ENCODE peak calls at places on chromosomes 2 and 18, in eight cellular contexts. One of them, this sample, is unnamed.

GRCh38 chr2:240141736-240142135 is 1.3 kb upstream of the OTOS start:
- DNase-seq in CD8-positive, alpha-beta T cell: no peak
- DNase-seq in A549: no peak
- DNase-seq in mucosa of descending colon: peak
- DNase-seq in Caco-2: no peak
- DNase-seq in osteoblast: peak
- DNase-seq in heart left ventricle: no peak
- DNase-seq in foreskin fibroblast: no peak
- DNase-seq in this sample: no peak

GRCh38 chr2:137857871-137858270 is 106.4 kb upstream of the HNMT start:
- DNase-seq in A549: no peak
- DNase-seq in osteoblast: no peak
- DNase-seq in heart left ventricle: no peak
- DNase-seq in Caco-2: peak
- DNase-seq in CD8-positive, alpha-beta T cell: no peak
- DNase-seq in foreskin fibroblast: no peak
- DNase-seq in mucosa of descending colon: no peak
- DNase-seq in this sample: no peak

GRCh38 chr2:199739413-199740110 is 111.4 kb downstream of the FTCDNL1 start:
- DNase-seq in mucosa of descending colon: peak
- DNase-seq in heart left ventricle: peak
- DNase-seq in osteoblast: peak
- DNase-seq in foreskin fibroblast: peak
- DNase-seq in Caco-2: peak
- DNase-seq in A549: peak
- DNase-seq in CD8-positive, alpha-beta T cell: peak
- DNase-seq in this sample: no peak

GRCh38 chr2:166351319-166351718 is 24.4 kb downstream of the SCN9A start:
- DNase-seq in foreskin fibroblast: peak
- DNase-seq in A549: no peak
- DNase-seq in CD8-positive, alpha-beta T cell: no peak
- DNase-seq in mucosa of descending colon: no peak
- DNase-seq in osteoblast: peak
- DNase-seq in heart left ventricle: no peak
- DNase-seq in Caco-2: no peak
- DNase-seq in this sample: no peak

GRCh38 chr2:150133623-150134022 is 353.8 kb downstream of the RND3 start:
- DNase-seq in mucosa of descending colon: no peak
- DNase-seq in A549: peak
- DNase-seq in osteoblast: peak
- DNase-seq in Caco-2: peak
- DNase-seq in foreskin fibroblast: peak
- DNase-seq in CD8-positive, alpha-beta T cell: no peak
- DNase-seq in heart left ventricle: no peak
- DNase-seq in this sample: peak

GRCh38 chr2:120734930-120735611 is 597 bp upstream of the GLI2 start:
- DNase-seq in CD8-positive, alpha-beta T cell: no peak
- DNase-seq in heart left ventricle: no peak
- DNase-seq in Caco-2: no peak
- DNase-seq in osteoblast: no peak
- DNase-seq in A549: no peak
- DNase-seq in foreskin fibroblast: peak
- DNase-seq in mucosa of descending colon: no peak
- DNase-seq in this sample: no peak

GRCh38 chr18:58176915-58177717 is 133.1 kb downstream of the NEDD4L start:
- DNase-seq in mucosa of descending colon: no peak
- DNase-seq in CD8-positive, alpha-beta T cell: no peak
- DNase-seq in foreskin fibroblast: peak
- DNase-seq in osteoblast: peak
- DNase-seq in heart left ventricle: no peak
- DNase-seq in A549: peak
- DNase-seq in Caco-2: no peak
- DNase-seq in this sample: peak

GRCh38 chr2:205692095-205692494 is 9.8 kb downstream of the NRP2 start:
- DNase-seq in foreskin fibroblast: peak
- DNase-seq in mucosa of descending colon: no peak
- DNase-seq in Caco-2: no peak
- DNase-seq in A549: no peak
- DNase-seq in CD8-positive, alpha-beta T cell: no peak
- DNase-seq in heart left ventricle: no peak
- DNase-seq in osteoblast: no peak
- DNase-seq in this sample: no peak

GRCh38 chr2:68807821-68808266 is 63.4 kb downstream of the BMP10 start:
- DNase-seq in CD8-positive, alpha-beta T cell: no peak
- DNase-seq in osteoblast: no peak
- DNase-seq in heart left ventricle: no peak
- DNase-seq in mucosa of descending colon: no peak
- DNase-seq in Caco-2: no peak
- DNase-seq in foreskin fibroblast: peak
- DNase-seq in A549: no peak
- DNase-seq in this sample: no peak

GRCh38 chr2:20599861-20600461 is 50.9 kb downstream of the HS1BP3 start:
- DNase-seq in A549: no peak
- DNase-seq in CD8-positive, alpha-beta T cell: no peak
- DNase-seq in Caco-2: peak
- DNase-seq in foreskin fibroblast: no peak
- DNase-seq in osteoblast: no peak
- DNase-seq in mucosa of descending colon: no peak
- DNase-seq in heart left ventricle: no peak
- DNase-seq in this sample: no peak

GRCh38 chr2:240437181-240437860 is 1.9 kb downstream of the GPC1 start:
- DNase-seq in foreskin fibroblast: no peak
- DNase-seq in osteoblast: peak
- DNase-seq in mucosa of descending colon: peak
- DNase-seq in heart left ventricle: peak
- DNase-seq in Caco-2: no peak
- DNase-seq in A549: no peak
- DNase-seq in CD8-positive, alpha-beta T cell: no peak
- DNase-seq in this sample: no peak

GRCh38 chr18:54119524-54120019 is 104.9 kb downstream of the MBD2 start:
- DNase-seq in osteoblast: no peak
- DNase-seq in CD8-positive, alpha-beta T cell: no peak
- DNase-seq in foreskin fibroblast: peak
- DNase-seq in mucosa of descending colon: no peak
- DNase-seq in A549: peak
- DNase-seq in heart left ventricle: no peak
- DNase-seq in Caco-2: no peak
- DNase-seq in this sample: peak

GRCh38 chr2:9807056-9807455 is 36.2 kb upstream of the TAF1B start:
- DNase-seq in Caco-2: no peak
- DNase-seq in heart left ventricle: no peak
- DNase-seq in foreskin fibroblast: no peak
- DNase-seq in mucosa of descending colon: no peak
- DNase-seq in A549: no peak
- DNase-seq in CD8-positive, alpha-beta T cell: no peak
- DNase-seq in osteoblast: peak
- DNase-seq in this sample: no peak

GRCh38 chr2:224837066-224837465 is 120.9 kb upstream of the CCDC195 start:
- DNase-seq in Caco-2: no peak
- DNase-seq in CD8-positive, alpha-beta T cell: no peak
- DNase-seq in A549: no peak
- DNase-seq in osteoblast: no peak
- DNase-seq in heart left ventricle: no peak
- DNase-seq in foreskin fibroblast: no peak
- DNase-seq in mucosa of descending colon: no peak
- DNase-seq in this sample: no peak

GRCh38 chr2:156118753-156119416 is 213.6 kb downstream of the NR4A2 start:
- DNase-seq in foreskin fibroblast: no peak
- DNase-seq in heart left ventricle: no peak
- DNase-seq in mucosa of descending colon: no peak
- DNase-seq in CD8-positive, alpha-beta T cell: no peak
- DNase-seq in A549: no peak
- DNase-seq in Caco-2: no peak
- DNase-seq in osteoblast: no peak
- DNase-seq in this sample: no peak

GRCh38 chr2:69567909-69568300 is 75.6 kb downstream of the AAK1 start:
- DNase-seq in heart left ventricle: no peak
- DNase-seq in CD8-positive, alpha-beta T cell: no peak
- DNase-seq in Caco-2: no peak
- DNase-seq in osteoblast: no peak
- DNase-seq in foreskin fibroblast: peak
- DNase-seq in A549: no peak
- DNase-seq in mucosa of descending colon: no peak
- DNase-seq in this sample: no peak

GRCh38 chr2:529425-529824 is 147.8 kb downstream of the TMEM18 start:
- DNase-seq in mucosa of descending colon: no peak
- DNase-seq in foreskin fibroblast: peak
- DNase-seq in CD8-positive, alpha-beta T cell: no peak
- DNase-seq in osteoblast: no peak
- DNase-seq in A549: peak
- DNase-seq in heart left ventricle: no peak
- DNase-seq in Caco-2: no peak
- DNase-seq in this sample: peak

GRCh38 chr18:61530681-61531080 is 197.5 kb downstream of the CDH20 start:
- DNase-seq in osteoblast: no peak
- DNase-seq in heart left ventricle: no peak
- DNase-seq in Caco-2: no peak
- DNase-seq in CD8-positive, alpha-beta T cell: no peak
- DNase-seq in foreskin fibroblast: no peak
- DNase-seq in mucosa of descending colon: no peak
- DNase-seq in A549: no peak
- DNase-seq in this sample: no peak

GRCh38 chr18:61528961-61529360 is 195.7 kb downstream of the CDH20 start:
- DNase-seq in A549: no peak
- DNase-seq in osteoblast: no peak
- DNase-seq in foreskin fibroblast: no peak
- DNase-seq in mucosa of descending colon: no peak
- DNase-seq in Caco-2: no peak
- DNase-seq in heart left ventricle: no peak
- DNase-seq in CD8-positive, alpha-beta T cell: no peak
- DNase-seq in this sample: peak

GRCh38 chr18:61531182-61531581 is 198.0 kb downstream of the CDH20 start:
- DNase-seq in Caco-2: no peak
- DNase-seq in heart left ventricle: peak
- DNase-seq in CD8-positive, alpha-beta T cell: no peak
- DNase-seq in A549: no peak
- DNase-seq in foreskin fibroblast: peak
- DNase-seq in osteoblast: no peak
- DNase-seq in mucosa of descending colon: no peak
- DNase-seq in this sample: no peak

GRCh38 chr18:61535401-61535800 is 202.2 kb downstream of the CDH20 start:
- DNase-seq in heart left ventricle: no peak
- DNase-seq in Caco-2: no peak
- DNase-seq in A549: no peak
- DNase-seq in foreskin fibroblast: no peak
- DNase-seq in osteoblast: no peak
- DNase-seq in CD8-positive, alpha-beta T cell: no peak
- DNase-seq in mucosa of descending colon: no peak
- DNase-seq in this sample: no peak

DNA sequence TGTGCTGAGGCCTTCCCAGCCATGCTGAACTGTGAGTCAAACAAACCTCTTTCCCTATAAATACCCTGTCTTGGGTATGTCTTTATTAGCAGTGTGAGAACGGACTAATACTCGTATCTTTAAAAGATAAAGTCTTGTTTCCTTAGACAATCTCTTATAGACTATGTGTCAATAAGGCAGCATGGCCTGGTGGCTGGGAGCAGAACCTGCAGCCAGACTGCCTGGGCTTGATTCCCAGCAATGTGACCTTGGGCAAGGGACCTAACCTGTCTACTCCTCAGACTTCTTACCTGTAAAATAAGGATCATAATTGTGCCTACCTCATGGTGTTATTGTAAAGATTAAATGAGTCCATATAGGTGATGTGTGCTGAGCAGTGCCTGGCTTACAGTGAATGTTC is 198.7 kb downstream of the CDH20 start:
- DNase-seq in mucosa of descending colon: no peak
- DNase-seq in A549: no peak
- DNase-seq in osteoblast: no peak
- DNase-seq in Caco-2: no peak
- DNase-seq in CD8-positive, alpha-beta T cell: no peak
- DNase-seq in foreskin fibroblast: no peak
- DNase-seq in heart left ventricle: no peak
- DNase-seq in this sample: no peak
- TF ChIP-seq CTCF in mucosa of descending colon: no peak
- TF ChIP-seq CTCF in A549: no peak
- TF ChIP-seq CTCF in osteoblast: no peak
- TF ChIP-seq CTCF in Caco-2: no peak
- TF ChIP-seq CTCF in CD8-positive, alpha-beta T cell: no peak
- TF ChIP-seq CTCF in foreskin fibroblast: no peak
- TF ChIP-seq CTCF in heart left ventricle: no peak
- TF ChIP-seq CTCF in this sample: no peak

GRCh38 chr2:55230551-55230950 is 1.5 kb downstream of the CLHC1 start:
- DNase-seq in Caco-2: no peak
- DNase-seq in foreskin fibroblast: no peak
- DNase-seq in heart left ventricle: no peak
- DNase-seq in osteoblast: no peak
- DNase-seq in mucosa of descending colon: no peak
- DNase-seq in A549: no peak
- DNase-seq in CD8-positive, alpha-beta T cell: no peak
- DNase-seq in this sample: no peak
- H3K4me3 ChIP-seq in Caco-2: peak
- H3K4me3 ChIP-seq in foreskin fibroblast: no peak
- H3K4me3 ChIP-seq in heart left ventricle: no peak
- H3K4me3 ChIP-seq in osteoblast: peak
- H3K4me3 ChIP-seq in mucosa of descending colon: no peak
- H3K4me3 ChIP-seq in A549: peak
- H3K4me3 ChIP-seq in CD8-positive, alpha-beta T cell: no peak
- H3K4me3 ChIP-seq in this sample: no peak

GRCh38 chr2:67002618-67003371 is 394.3 kb upstream of the ETAA1 start:
- DNase-seq in mucosa of descending colon: no peak
- DNase-seq in CD8-positive, alpha-beta T cell: no peak
- DNase-seq in osteoblast: no peak
- DNase-seq in A549: no peak
- DNase-seq in heart left ventricle: no peak
- DNase-seq in Caco-2: no peak
- DNase-seq in foreskin fibroblast: no peak
- DNase-seq in this sample: no peak
- TF ChIP-seq CTCF in mucosa of descending colon: no peak
- TF ChIP-seq CTCF in CD8-positive, alpha-beta T cell: no peak
- TF ChIP-seq CTCF in osteoblast: no peak
- TF ChIP-seq CTCF in A549: no peak
- TF ChIP-seq CTCF in heart left ventricle: no peak
- TF ChIP-seq CTCF in Caco-2: no peak
- TF ChIP-seq CTCF in foreskin fibroblast: no peak
- TF ChIP-seq CTCF in this sample: no peak

GRCh38 chr2:190812506-190813294 is 67.9 kb upstream of the GLS start:
- DNase-seq in mucosa of descending colon: no peak
- DNase-seq in A549: no peak
- DNase-seq in foreskin fibroblast: peak
- DNase-seq in heart left ventricle: no peak
- DNase-seq in CD8-positive, alpha-beta T cell: no peak
- DNase-seq in Caco-2: peak
- DNase-seq in osteoblast: no peak
- DNase-seq in this sample: no peak

GRCh38 chr2:190809876-190810525 is 70.6 kb upstream of the GLS start:
- DNase-seq in CD8-positive, alpha-beta T cell: no peak
- DNase-seq in Caco-2: no peak
- DNase-seq in mucosa of descending colon: no peak
- DNase-seq in A549: no peak
- DNase-seq in foreskin fibroblast: no peak
- DNase-seq in heart left ventricle: no peak
- DNase-seq in osteoblast: no peak
- DNase-seq in this sample: no peak

GRCh38 chr2:190815223-190815622 is 65.4 kb upstream of the GLS start:
- DNase-seq in osteoblast: no peak
- DNase-seq in foreskin fibroblast: no peak
- DNase-seq in CD8-positive, alpha-beta T cell: no peak
- DNase-seq in A549: no peak
- DNase-seq in mucosa of descending colon: no peak
- DNase-seq in Caco-2: peak
- DNase-seq in heart left ventricle: no peak
- DNase-seq in this sample: no peak

GRCh38 chr2:190809139-190809764 is 71.4 kb upstream of the GLS start:
- DNase-seq in foreskin fibroblast: peak
- DNase-seq in osteoblast: no peak
- DNase-seq in heart left ventricle: no peak
- DNase-seq in CD8-positive, alpha-beta T cell: no peak
- DNase-seq in Caco-2: peak
- DNase-seq in mucosa of descending colon: no peak
- DNase-seq in A549: no peak
- DNase-seq in this sample: no peak

GRCh38 chr2:190810981-190811587 is 69.5 kb upstream of the GLS start:
- DNase-seq in mucosa of descending colon: no peak
- DNase-seq in heart left ventricle: no peak
- DNase-seq in A549: no peak
- DNase-seq in CD8-positive, alpha-beta T cell: no peak
- DNase-seq in Caco-2: no peak
- DNase-seq in foreskin fibroblast: no peak
- DNase-seq in osteoblast: no peak
- DNase-seq in this sample: no peak
- H3K4me3 ChIP-seq in mucosa of descending colon: no peak
- H3K4me3 ChIP-seq in heart left ventricle: no peak
- H3K4me3 ChIP-seq in A549: no peak
- H3K4me3 ChIP-seq in CD8-positive, alpha-beta T cell: no peak
- H3K4me3 ChIP-seq in Caco-2: no peak
- H3K4me3 ChIP-seq in foreskin fibroblast: no peak
- H3K4me3 ChIP-seq in osteoblast: no peak
- H3K4me3 ChIP-seq in this sample: no peak

This sample was measured in epithelial cell of proximal tubule.